ENCODE peak calls at places on chromosomes 2 and 18, in five cellular contexts. P is astrocyte, M is adrenal gland, G is lower lobe of right lung, T is pancreas. C is an unnamed sample.

GRCh38 chr2:951224-952006 is 766 bp downstream of the SNTG2 start:
- DNase-seq in P (no peak), M (no peak), G (no peak), T (peak), C (no peak)

GRCh38 chr2:77104554-77104953 is 417.6 kb downstream of the LRRTM4 start:
- DNase-seq in T (no peak), G (no peak), P (no peak), M (no peak), C (no peak)

GRCh38 chr2:225025917-225026571 is 16.2 kb downstream of the DOCK10 start:
- DNase-seq in P (peak), M (no peak), G (peak), T (no peak), C (peak)

GRCh38 chr2:166539340-166540162 is 45.5 kb upstream of the SCN7A start:
- DNase-seq in P (peak), T (no peak), M (peak), G (no peak), C (peak)

GRCh38 chr2:208012449-208012848 is 12.9 kb downstream of the PLEKHM3 start:
- DNase-seq in M (peak), P (no peak), T (no peak), G (no peak), C (no peak)

GRCh38 chr2:188158337-188159100 is 133.2 kb upstream of the GULP1 start:
- DNase-seq in T (no peak), P (no peak), M (no peak), G (no peak), C (peak)

GRCh38 chr2:27182346-27182745 is 29.5 kb upstream of the ATRAID start:
- DNase-seq in T (no peak), G (no peak), M (no peak), P (peak), C (peak)

GRCh38 chr2:138090330-138090729 is 126.1 kb downstream of the HNMT start:
- DNase-seq in T (no peak), M (no peak), P (peak), G (no peak), C (peak)

GRCh38 chr2:231260442-231260841 is 62.0 kb downstream of the ARMC9 start:
- DNase-seq in G (no peak), P (peak), T (no peak), M (no peak), C (peak)

GRCh38 chr2:64657416-64657815 is 3.7 kb upstream of the SERTAD2 start:
- DNase-seq in P (no peak), M (no peak), G (no peak), T (no peak), C (no peak)

GRCh38 chr18:67300498-67300897 is 216.0 kb downstream of the DSEL start:
- DNase-seq in M (no peak), G (no peak), P (no peak), T (no peak), C (peak)

GRCh38 chr2:222782201-222782600 is 78.6 kb upstream of the ACSL3 start:
- DNase-seq in G (no peak), T (no peak), P (no peak), M (no peak), C (peak)

GRCh38 chr2:113212245-113213060 is 38.7 kb downstream of the PSD4 start:
- DNase-seq in M (peak), T (no peak), G (no peak), P (no peak), C (no peak)

GRCh38 chr18:76444436-76445105 is 50.5 kb downstream of the ZNF516 start:
- DNase-seq in M (no peak), T (no peak), G (no peak), P (no peak), C (no peak)

GRCh38 chr2:234587341-234588053 is 90.6 kb upstream of the ARL4C start:
- DNase-seq in G (no peak), M (no peak), P (peak), T (no peak), C (no peak)

GRCh38 chr2:170368370-170368769 is 190.4 kb downstream of the MYO3B start:
- DNase-seq in G (no peak), M (no peak), P (no peak), T (no peak), C (no peak)

GRCh38 chr2:176814740-176815367 is 397.7 kb upstream of the HNRNPA3 start:
- DNase-seq in M (no peak), P (peak), G (no peak), T (no peak), C (peak)

GRCh38 chr2:85601771-85602475 is 575 bp downstream of the TMEM150A start:
- DNase-seq in T (peak), G (peak), P (no peak), M (peak), C (no peak)

GRCh38 chr2:135005753-135006152 is 41.5 kb downstream of the MAP3K19 start:
- DNase-seq in P (no peak), M (no peak), T (no peak), G (no peak), C (no peak)

GRCh38 chr2:12008425-12009061 is 262.1 kb downstream of the LPIN1 start:
- DNase-seq in T (no peak), G (no peak), M (no peak), P (peak), C (peak)

GRCh38 chr2:46643493-46643892 is 164.1 kb downstream of the TMEM247 start:
- DNase-seq in G (no peak), M (no peak), P (no peak), T (no peak), C (no peak)

GRCh38 chr2:40435426-40436092 is 16.3 kb downstream of the SLC8A1 start:
- DNase-seq in G (no peak), P (no peak), M (no peak), T (no peak), C (no peak)

GRCh38 chr2:178863856-178864620 is 56.8 kb upstream of the TTN start:
- DNase-seq in P (peak), T (peak), G (no peak), M (peak), C (peak)

GRCh38 chr2:201830666-201831065 is 24.3 kb downstream of the CDK15 start:
- DNase-seq in M (no peak), P (no peak), G (no peak), T (no peak), C (no peak)

GRCh38 chr2:196066794-196067382 is 1.7 kb downstream of the DNAH7 start:
- DNase-seq in T (no peak), G (no peak), M (no peak), P (peak), C (peak)

GRCh38 chr2:21424375-21424774 is 300.6 kb downstream of the TDRD15 start:
- DNase-seq in P (no peak), M (no peak), T (no peak), G (no peak), C (no peak)

GRCh38 chr2:197677483-197677882 is 2.1 kb upstream of the RFTN2 start:
- DNase-seq in P (no peak), M (no peak), T (no peak), G (no peak), C (peak)

GRCh38 chr2:162840598-162841246 is 2.2 kb upstream of the KCNH7 start:
- DNase-seq in T (peak), G (no peak), M (peak), P (peak), C (peak)

GRCh38 chr2:174337337-174338154 is 2.8 kb downstream of the SP9 start:
- DNase-seq in T (no peak), P (peak), G (no peak), M (no peak), C (no peak)

GRCh38 chr2:222315443-222316121 is 16.8 kb upstream of the PAX3 start:
- DNase-seq in P (no peak), T (no peak), G (no peak), M (no peak), C (no peak)

GRCh38 chr2:207397917-207398655 is 131.7 kb upstream of the CREB1 start:
- DNase-seq in G (no peak), T (no peak), M (no peak), P (no peak), C (no peak)

GRCh38 chr2:148023861-148024260 is 3.0 kb downstream of the MBD5 start:
- DNase-seq in P (no peak), T (no peak), G (no peak), M (no peak), C (no peak)

GRCh38 chr2:132278267-132278666 is 116.5 kb upstream of the ANKRD30BL start:
- DNase-seq in M (no peak), P (no peak), G (no peak), T (no peak), C (no peak)

GRCh38 chr18:59067873-59068272 is 71.8 kb upstream of the SEC11C start:
- DNase-seq in G (no peak), P (no peak), T (no peak), M (no peak), C (peak)

GRCh38 chr2:169091761-169092523 is 22.6 kb downstream of the DHRS9 start:
- DNase-seq in G (peak), M (no peak), P (peak), T (no peak), C (peak)

GRCh38 chr2:73323551-73323950 is 30.2 kb upstream of the EGR4 start:
- DNase-seq in P (no peak), T (no peak), G (no peak), M (no peak), C (no peak)
- H3K4me3 ChIP-seq in P (no peak), T (no peak), G (no peak), M (no peak), C (no peak)

GRCh38 chr2:218091743-218092142 is 22.7 kb downstream of the RUFY4 start:
- DNase-seq in P (no peak), T (no peak), M (no peak), G (peak), C (no peak)

GRCh38 chr2:218095853-218096252 is 26.8 kb downstream of the RUFY4 start:
- DNase-seq in T (no peak), G (no peak), P (no peak), M (no peak), C (no peak)

GRCh38 chr2:218097975-218098374 is 27.9 kb upstream of the CXCR2 start:
- DNase-seq in G (no peak), M (no peak), P (no peak), T (no peak), C (no peak)

GRCh38 chr2:218093879-218094278 is 24.8 kb downstream of the RUFY4 start:
- DNase-seq in T (no peak), M (no peak), G (no peak), P (no peak), C (no peak)
- TF ChIP-seq CTCF in T (no peak), M (no peak), G (no peak), P (no peak), C (peak)

GRCh38 chr2:146385031-146385430 is 1459.8 kb upstream of the ACVR2A start:
- DNase-seq in M (no peak), T (no peak), G (no peak), P (no peak), C (no peak)
- H3K4me3 ChIP-seq in M (no peak), T (no peak), G (no peak), P (no peak), C (no peak)

GRCh38 chr2:229350928-229351327 is 79.8 kb upstream of the PID1 start:
- DNase-seq in M (no peak), P (no peak), G (no peak), T (no peak), C (no peak)
- TF ChIP-seq CTCF in M (no peak), P (no peak), G (peak), T (no peak), C (no peak)

C was measured in fibroblast of mammary gland.